ENCODE peak calls at places on chromosome 5, in ten cellular contexts. One of them, this sample, is unnamed.
A peak's percentile ranks its signal among the peaks of the same experiment; 100 is the strongest.

GRCh38 chr5:149038336-149039075 is 24.4 kb downstream of the SH3TC2 start:
- DNase-seq in hippocampal formation: no peak
- DNase-seq in epithelial cell of prostate: no peak
- DNase-seq in activated naive CD4-positive, alpha-beta T cell treated with Interleukin-2 at 50 U/mL for 16 hours: no peak
- DNase-seq in fibroblast of pulmonary artery: peak; percentile 69
- DNase-seq in B cell: no peak
- DNase-seq in CD4-positive, CD25-positive, alpha-beta regulatory T cell: no peak
- DNase-seq in GM10248: no peak
- DNase-seq in DMS 273 treated with DMSO at 0.1 percent for 48 hours: no peak
- DNase-seq in ACHN: peak; percentile 32
- DNase-seq in this sample: no peak

GRCh38 chr5:90802695-90803317 is 244.2 kb downstream of the ADGRV1 start:
- DNase-seq in CD4-positive, CD25-positive, alpha-beta regulatory T cell: no peak
- DNase-seq in ACHN: peak; percentile 61
- DNase-seq in hippocampal formation: no peak
- DNase-seq in fibroblast of pulmonary artery: peak; percentile 48
- DNase-seq in epithelial cell of prostate: no peak
- DNase-seq in DMS 273 treated with DMSO at 0.1 percent for 48 hours: peak; percentile 35
- DNase-seq in GM10248: peak; percentile 42
- DNase-seq in B cell: peak; percentile 10
- DNase-seq in activated naive CD4-positive, alpha-beta T cell treated with Interleukin-2 at 50 U/mL for 16 hours: no peak
- DNase-seq in this sample: no peak

GRCh38 chr5:170636206-170636605 is 132.4 kb downstream of the KCNIP1 start:
- DNase-seq in ACHN: no peak
- DNase-seq in epithelial cell of prostate: no peak
- DNase-seq in GM10248: no peak
- DNase-seq in CD4-positive, CD25-positive, alpha-beta regulatory T cell: no peak
- DNase-seq in activated naive CD4-positive, alpha-beta T cell treated with Interleukin-2 at 50 U/mL for 16 hours: no peak
- DNase-seq in fibroblast of pulmonary artery: no peak
- DNase-seq in hippocampal formation: no peak
- DNase-seq in DMS 273 treated with DMSO at 0.1 percent for 48 hours: no peak
- DNase-seq in B cell: no peak
- DNase-seq in this sample: no peak

GRCh38 chr5:59724482-59725392 is 168.8 kb downstream of the PDE4D start:
- DNase-seq in hippocampal formation: no peak
- DNase-seq in DMS 273 treated with DMSO at 0.1 percent for 48 hours: peak; percentile 28
- DNase-seq in ACHN: peak; percentile 58
- DNase-seq in epithelial cell of prostate: no peak
- DNase-seq in fibroblast of pulmonary artery: peak; percentile 80
- DNase-seq in activated naive CD4-positive, alpha-beta T cell treated with Interleukin-2 at 50 U/mL for 16 hours: no peak
- DNase-seq in B cell: peak; percentile 56
- DNase-seq in GM10248: peak; percentile 28
- DNase-seq in CD4-positive, CD25-positive, alpha-beta regulatory T cell: no peak
- DNase-seq in this sample: no peak

GRCh38 chr5:72167790-72168189 is 60.5 kb downstream of the MAP1B start:
- DNase-seq in activated naive CD4-positive, alpha-beta T cell treated with Interleukin-2 at 50 U/mL for 16 hours: no peak
- DNase-seq in ACHN: no peak
- DNase-seq in DMS 273 treated with DMSO at 0.1 percent for 48 hours: no peak
- DNase-seq in CD4-positive, CD25-positive, alpha-beta regulatory T cell: no peak
- DNase-seq in B cell: no peak
- DNase-seq in GM10248: no peak
- DNase-seq in hippocampal formation: no peak
- DNase-seq in epithelial cell of prostate: no peak
- DNase-seq in fibroblast of pulmonary artery: peak; percentile 85
- DNase-seq in this sample: peak; percentile 69

GRCh38 chr5:143582176-143582575 is 178.7 kb upstream of the NR3C1 start:
- DNase-seq in ACHN: no peak
- DNase-seq in activated naive CD4-positive, alpha-beta T cell treated with Interleukin-2 at 50 U/mL for 16 hours: no peak
- DNase-seq in CD4-positive, CD25-positive, alpha-beta regulatory T cell: no peak
- DNase-seq in DMS 273 treated with DMSO at 0.1 percent for 48 hours: no peak
- DNase-seq in epithelial cell of prostate: no peak
- DNase-seq in fibroblast of pulmonary artery: no peak
- DNase-seq in hippocampal formation: no peak
- DNase-seq in B cell: no peak
- DNase-seq in GM10248: no peak
- DNase-seq in this sample: no peak

GRCh38 chr5:102986074-102986473 is 133.9 kb downstream of the GIN1 start:
- DNase-seq in DMS 273 treated with DMSO at 0.1 percent for 48 hours: no peak
- DNase-seq in GM10248: no peak
- DNase-seq in B cell: no peak
- DNase-seq in activated naive CD4-positive, alpha-beta T cell treated with Interleukin-2 at 50 U/mL for 16 hours: no peak
- DNase-seq in CD4-positive, CD25-positive, alpha-beta regulatory T cell: no peak
- DNase-seq in ACHN: no peak
- DNase-seq in fibroblast of pulmonary artery: no peak
- DNase-seq in hippocampal formation: no peak
- DNase-seq in epithelial cell of prostate: no peak
- DNase-seq in this sample: no peak

GRCh38 chr5:523658-524441 is 399 bp downstream of the SLC9A3 start:
- DNase-seq in GM10248: no peak
- DNase-seq in hippocampal formation: no peak
- DNase-seq in CD4-positive, CD25-positive, alpha-beta regulatory T cell: no peak
- DNase-seq in epithelial cell of prostate: no peak
- DNase-seq in ACHN: no peak
- DNase-seq in activated naive CD4-positive, alpha-beta T cell treated with Interleukin-2 at 50 U/mL for 16 hours: no peak
- DNase-seq in B cell: no peak
- DNase-seq in DMS 273 treated with DMSO at 0.1 percent for 48 hours: no peak
- DNase-seq in fibroblast of pulmonary artery: no peak
- DNase-seq in this sample: peak; percentile 46

GRCh38 chr5:6705088-6705487 is 8.1 kb upstream of the TENT4A start:
- DNase-seq in hippocampal formation: no peak
- DNase-seq in fibroblast of pulmonary artery: no peak
- DNase-seq in ACHN: no peak
- DNase-seq in epithelial cell of prostate: no peak
- DNase-seq in activated naive CD4-positive, alpha-beta T cell treated with Interleukin-2 at 50 U/mL for 16 hours: no peak
- DNase-seq in CD4-positive, CD25-positive, alpha-beta regulatory T cell: no peak
- DNase-seq in B cell: no peak
- DNase-seq in DMS 273 treated with DMSO at 0.1 percent for 48 hours: no peak
- DNase-seq in GM10248: peak; percentile 72
- DNase-seq in this sample: no peak

GRCh38 chr5:152901754-152902153 is 496.7 kb upstream of the NMUR2 start:
- DNase-seq in B cell: no peak
- DNase-seq in GM10248: no peak
- DNase-seq in hippocampal formation: no peak
- DNase-seq in CD4-positive, CD25-positive, alpha-beta regulatory T cell: no peak
- DNase-seq in fibroblast of pulmonary artery: no peak
- DNase-seq in DMS 273 treated with DMSO at 0.1 percent for 48 hours: no peak
- DNase-seq in activated naive CD4-positive, alpha-beta T cell treated with Interleukin-2 at 50 U/mL for 16 hours: no peak
- DNase-seq in epithelial cell of prostate: no peak
- DNase-seq in ACHN: no peak
- DNase-seq in this sample: no peak

GRCh38 chr5:145076040-145076439 is 759.1 kb downstream of the PRELID2 start:
- DNase-seq in epithelial cell of prostate: no peak
- DNase-seq in DMS 273 treated with DMSO at 0.1 percent for 48 hours: no peak
- DNase-seq in GM10248: no peak
- DNase-seq in ACHN: no peak
- DNase-seq in activated naive CD4-positive, alpha-beta T cell treated with Interleukin-2 at 50 U/mL for 16 hours: no peak
- DNase-seq in fibroblast of pulmonary artery: no peak
- DNase-seq in hippocampal formation: no peak
- DNase-seq in B cell: no peak
- DNase-seq in CD4-positive, CD25-positive, alpha-beta regulatory T cell: no peak
- DNase-seq in this sample: no peak

GRCh38 chr5:176693477-176693851 is 46.2 kb downstream of the TSPAN17 start:
- DNase-seq in GM10248: no peak
- DNase-seq in fibroblast of pulmonary artery: peak; percentile 31
- DNase-seq in DMS 273 treated with DMSO at 0.1 percent for 48 hours: no peak
- DNase-seq in ACHN: no peak
- DNase-seq in hippocampal formation: no peak
- DNase-seq in epithelial cell of prostate: no peak
- DNase-seq in B cell: no peak
- DNase-seq in activated naive CD4-positive, alpha-beta T cell treated with Interleukin-2 at 50 U/mL for 16 hours: no peak
- DNase-seq in CD4-positive, CD25-positive, alpha-beta regulatory T cell: no peak
- DNase-seq in this sample: no peak

GRCh38 chr5:1860021-1860610 is 22.6 kb downstream of the IRX4 start:
- DNase-seq in GM10248: no peak
- DNase-seq in B cell: no peak
- DNase-seq in CD4-positive, CD25-positive, alpha-beta regulatory T cell: no peak
- DNase-seq in fibroblast of pulmonary artery: no peak
- DNase-seq in DMS 273 treated with DMSO at 0.1 percent for 48 hours: no peak
- DNase-seq in epithelial cell of prostate: no peak
- DNase-seq in ACHN: no peak
- DNase-seq in activated naive CD4-positive, alpha-beta T cell treated with Interleukin-2 at 50 U/mL for 16 hours: no peak
- DNase-seq in hippocampal formation: no peak
- DNase-seq in this sample: peak; percentile 53

GRCh38 chr5:87803352-87803751 is 390.6 kb upstream of the CCNH start:
- DNase-seq in fibroblast of pulmonary artery: no peak
- DNase-seq in B cell: no peak
- DNase-seq in GM10248: no peak
- DNase-seq in CD4-positive, CD25-positive, alpha-beta regulatory T cell: no peak
- DNase-seq in epithelial cell of prostate: no peak
- DNase-seq in activated naive CD4-positive, alpha-beta T cell treated with Interleukin-2 at 50 U/mL for 16 hours: no peak
- DNase-seq in ACHN: no peak
- DNase-seq in DMS 273 treated with DMSO at 0.1 percent for 48 hours: no peak
- DNase-seq in hippocampal formation: no peak
- DNase-seq in this sample: no peak

GRCh38 chr5:40082313-40082712 is 597.4 kb upstream of the PTGER4 start:
- DNase-seq in DMS 273 treated with DMSO at 0.1 percent for 48 hours: no peak
- DNase-seq in epithelial cell of prostate: peak; percentile 3
- DNase-seq in fibroblast of pulmonary artery: no peak
- DNase-seq in B cell: no peak
- DNase-seq in CD4-positive, CD25-positive, alpha-beta regulatory T cell: no peak
- DNase-seq in activated naive CD4-positive, alpha-beta T cell treated with Interleukin-2 at 50 U/mL for 16 hours: no peak
- DNase-seq in GM10248: no peak
- DNase-seq in hippocampal formation: no peak
- DNase-seq in ACHN: no peak
- DNase-seq in this sample: no peak

GRCh38 chr5:168844566-168845296 is 265.6 kb upstream of the PANK3 start:
- DNase-seq in ACHN: no peak
- DNase-seq in fibroblast of pulmonary artery: no peak
- DNase-seq in hippocampal formation: no peak
- DNase-seq in epithelial cell of prostate: no peak
- DNase-seq in DMS 273 treated with DMSO at 0.1 percent for 48 hours: no peak
- DNase-seq in GM10248: no peak
- DNase-seq in CD4-positive, CD25-positive, alpha-beta regulatory T cell: no peak
- DNase-seq in activated naive CD4-positive, alpha-beta T cell treated with Interleukin-2 at 50 U/mL for 16 hours: no peak
- DNase-seq in B cell: no peak
- DNase-seq in this sample: no peak

GRCh38 chr5:105639068-105639467 is 2031.7 kb downstream of the EFNA5 start:
- DNase-seq in GM10248: no peak
- DNase-seq in CD4-positive, CD25-positive, alpha-beta regulatory T cell: no peak
- DNase-seq in activated naive CD4-positive, alpha-beta T cell treated with Interleukin-2 at 50 U/mL for 16 hours: no peak
- DNase-seq in DMS 273 treated with DMSO at 0.1 percent for 48 hours: no peak
- DNase-seq in hippocampal formation: no peak
- DNase-seq in fibroblast of pulmonary artery: peak; percentile 2
- DNase-seq in epithelial cell of prostate: no peak
- DNase-seq in ACHN: no peak
- DNase-seq in B cell: no peak
- DNase-seq in this sample: peak; percentile 6

GRCh38 chr5:143435207-143435657 is 31.7 kb upstream of the NR3C1 start:
- DNase-seq in activated naive CD4-positive, alpha-beta T cell treated with Interleukin-2 at 50 U/mL for 16 hours: no peak
- DNase-seq in hippocampal formation: peak; percentile 23
- DNase-seq in ACHN: peak; percentile 53
- DNase-seq in CD4-positive, CD25-positive, alpha-beta regulatory T cell: peak; percentile 53
- DNase-seq in epithelial cell of prostate: no peak
- DNase-seq in B cell: peak; percentile 81
- DNase-seq in GM10248: peak; percentile 76
- DNase-seq in fibroblast of pulmonary artery: peak; percentile 8
- DNase-seq in DMS 273 treated with DMSO at 0.1 percent for 48 hours: no peak
- DNase-seq in this sample: no peak

GRCh38 chr5:157766441-157766840 is 22.9 kb downstream of the LSM11 start:
- DNase-seq in DMS 273 treated with DMSO at 0.1 percent for 48 hours: no peak
- DNase-seq in ACHN: no peak
- DNase-seq in activated naive CD4-positive, alpha-beta T cell treated with Interleukin-2 at 50 U/mL for 16 hours: no peak
- DNase-seq in B cell: no peak
- DNase-seq in CD4-positive, CD25-positive, alpha-beta regulatory T cell: no peak
- DNase-seq in epithelial cell of prostate: no peak
- DNase-seq in GM10248: no peak
- DNase-seq in fibroblast of pulmonary artery: no peak
- DNase-seq in hippocampal formation: no peak
- DNase-seq in this sample: no peak

GRCh38 chr5:173300389-173301047 is 27.7 kb downstream of the STC2 start:
- DNase-seq in hippocampal formation: no peak
- DNase-seq in CD4-positive, CD25-positive, alpha-beta regulatory T cell: no peak
- DNase-seq in activated naive CD4-positive, alpha-beta T cell treated with Interleukin-2 at 50 U/mL for 16 hours: no peak
- DNase-seq in epithelial cell of prostate: no peak
- DNase-seq in ACHN: no peak
- DNase-seq in DMS 273 treated with DMSO at 0.1 percent for 48 hours: no peak
- DNase-seq in fibroblast of pulmonary artery: no peak
- DNase-seq in B cell: no peak
- DNase-seq in GM10248: no peak
- DNase-seq in this sample: no peak